ENCODE peak calls at places on chromosomes 7 and 10, in four cellular contexts. U, R, O and J are unnamed samples.

GRCh38 chr7:149489391-149490024 is 8.1 kb downstream of the ZNF746 start:
- DNase-seq in U (no peak), R (peak; percentile 59), O (no peak), J (no peak)

GRCh38 chr10:21534611-21535493 is 820 bp downstream of the MLLT10 start:
- DNase-seq in U (peak; percentile 72), R (peak; percentile 78), O (no peak), J (peak; percentile 45)

GRCh38 chr7:36761835-36762234 is 37.5 kb upstream of the AOAH start:
- DNase-seq in U (no peak), R (no peak), O (no peak), J (no peak)

GRCh38 chr7:157673573-157673972 is 336.8 kb downstream of the DNAJB6 start:
- DNase-seq in U (peak; percentile 41), R (no peak), O (no peak), J (no peak)

GRCh38 chr10:25675615-25676014 is 258.4 kb upstream of the MYO3A start:
- DNase-seq in U (no peak), R (no peak), O (no peak), J (no peak)

GRCh38 chr7:78334027-78334825 is 535.7 kb downstream of the PHTF2 start:
- DNase-seq in U (no peak), R (no peak), O (no peak), J (no peak)

GRCh38 chr10:43317422-43317821 is 50.6 kb upstream of the RASGEF1A start:
- DNase-seq in U (no peak), R (no peak), O (no peak), J (no peak)

GRCh38 chr10:105535478-105535877 is 894.4 kb downstream of the SORCS3 start:
- DNase-seq in U (no peak), R (no peak), O (no peak), J (no peak)

GRCh38 chr7:69677054-69677847 is 79.0 kb downstream of the AUTS2 start:
- DNase-seq in U (no peak), R (no peak), O (no peak), J (no peak)

GRCh38 chr7:102291916-102292267 is 5.2 kb downstream of the SH2B2 start:
- DNase-seq in U (no peak), R (no peak), O (no peak), J (no peak)

GRCh38 chr7:46880508-46881196 is 701.3 kb downstream of the TNS3 start:
- DNase-seq in U (no peak), R (no peak), O (no peak), J (no peak)

GRCh38 chr7:130951303-130951975 is 217.4 kb upstream of the KLF14 start:
- DNase-seq in U (no peak), R (no peak), O (no peak), J (no peak)
- TF ChIP-seq RAD21 in U (no peak), R (no peak), O (no peak), J (no peak)

GRCh38 chr7:128024154-128024553 is 7.1 kb downstream of the LRRC4 start:
- DNase-seq in U (no peak), R (peak; percentile 74), O (no peak), J (no peak)

GRCh38 chr7:128025380-128025779 is 5.9 kb downstream of the LRRC4 start:
- DNase-seq in U (no peak), R (no peak), O (no peak), J (peak; percentile 56)

GRCh38 chr7:128021361-128021760 is 9.9 kb downstream of the LRRC4 start:
- DNase-seq in U (no peak), R (no peak), O (no peak), J (peak; percentile 57)

GRCh38 chr7:128020161-128020560 is 11.1 kb downstream of the LRRC4 start:
- DNase-seq in U (peak; percentile 89), R (peak; percentile 32), O (no peak), J (no peak)

DNA sequence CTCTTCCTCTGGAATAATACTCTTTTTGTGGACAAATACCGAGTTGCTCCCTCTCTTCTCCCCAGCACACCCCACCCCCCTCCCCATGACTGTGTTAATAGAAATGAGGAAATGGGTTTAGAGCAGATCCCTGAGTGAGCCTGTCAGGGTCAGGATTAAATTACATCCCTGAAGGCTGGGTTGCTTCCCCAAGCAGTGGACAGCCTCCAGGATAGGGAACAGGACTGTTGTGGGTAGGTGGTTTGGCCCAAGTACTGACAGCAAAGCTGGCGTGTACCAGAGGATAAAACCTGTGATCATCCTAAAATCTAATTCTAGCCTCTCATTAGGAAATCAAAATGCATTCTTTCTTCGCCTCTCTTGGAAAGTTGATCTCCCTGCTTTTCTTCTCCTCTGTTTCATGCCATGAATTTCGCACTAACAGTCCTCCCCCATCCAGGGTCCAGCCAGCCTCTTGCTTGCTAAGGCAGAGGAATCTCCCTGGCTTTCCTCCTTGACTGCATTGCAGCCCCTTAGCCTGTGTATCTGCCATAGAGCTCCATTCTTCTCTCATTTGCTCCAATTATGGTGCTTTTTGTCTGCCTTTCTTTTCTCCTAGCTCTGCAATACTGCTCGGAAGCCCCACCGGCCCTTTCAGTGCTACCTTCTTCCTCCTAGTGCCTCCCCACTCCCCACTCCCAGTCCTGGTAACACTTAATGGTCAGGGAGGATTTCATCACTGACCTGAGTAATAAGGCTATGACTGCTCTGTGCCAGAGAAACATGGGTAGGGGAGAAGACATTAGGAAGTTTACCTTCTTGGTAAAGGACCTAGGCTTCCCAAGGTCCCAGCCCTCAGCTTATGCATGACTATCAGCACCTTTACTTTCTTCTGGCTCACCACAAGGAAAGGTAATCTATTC is 8.4 kb downstream of the LRRC4 start:
- DNase-seq in U (no peak), R (peak; percentile 55), O (no peak), J (peak; percentile 81)
- TF ChIP-seq RAD21 in U (no peak), R (no peak), O (no peak), J (no peak)

DNA sequence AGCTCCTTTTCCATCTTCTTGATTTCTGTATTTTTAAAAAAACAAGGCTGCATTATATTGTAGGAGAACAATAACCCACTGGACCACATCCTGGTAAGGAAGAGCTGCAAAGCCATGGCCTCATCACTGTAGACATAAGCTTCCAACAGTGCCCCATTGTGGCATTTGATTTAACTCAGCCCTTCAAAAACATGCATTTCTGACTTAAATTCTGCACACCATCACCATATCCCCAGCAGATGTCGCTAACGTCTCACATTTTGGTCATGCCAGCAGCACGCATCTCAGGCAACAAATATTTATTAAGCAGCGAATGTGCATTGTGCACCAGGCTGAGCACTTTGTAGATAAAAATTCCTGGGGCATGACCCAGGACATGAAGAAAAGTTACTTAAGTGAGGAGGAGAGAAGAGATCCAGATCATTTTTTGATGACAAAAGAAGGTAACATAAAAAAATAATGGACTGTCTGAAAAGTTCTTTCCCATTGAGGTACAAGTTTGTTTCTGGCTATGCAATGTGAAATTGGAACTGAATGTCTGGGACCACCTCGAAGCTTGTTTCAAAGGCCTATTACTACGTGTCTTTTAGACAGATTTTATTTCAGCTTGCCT is 164.6 kb upstream of the CDCA7L start:
- DNase-seq in U (peak; percentile 68), R (peak; percentile 74), O (peak; percentile 55), J (peak; percentile 81)
- TF ChIP-seq RAD21 in U (peak; percentile 99), R (peak; percentile 100), O (peak; percentile 100), J (peak; percentile 98)

DNA sequence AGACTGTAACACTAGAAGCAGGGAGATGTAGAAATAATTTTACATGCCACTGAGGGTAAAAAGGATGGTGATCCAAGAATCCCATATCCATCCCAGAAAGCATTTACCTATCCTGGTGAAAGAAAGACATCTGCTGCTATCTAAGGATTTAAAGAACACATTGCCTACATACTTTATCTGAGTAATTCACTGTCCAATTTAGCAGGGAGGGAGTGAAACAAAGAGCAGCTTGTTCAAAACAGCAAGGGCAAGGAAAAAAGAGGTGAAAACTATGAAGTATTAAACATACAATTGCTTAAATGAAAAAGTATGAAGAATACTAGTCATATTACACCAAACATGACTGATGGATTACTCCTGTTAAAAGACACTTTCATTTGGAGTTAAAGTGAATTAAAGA is 206.2 kb downstream of the PPP1R9A start:
- DNase-seq in U (no peak), R (no peak), O (no peak), J (no peak)
- TF ChIP-seq RAD21 in U (no peak), R (no peak), O (no peak), J (no peak)